ENCODE peak calls at places on chromosomes 11 and 22, in seven cellular contexts. One of them, this sample, is unnamed.

GRCh38 chr11:106988151-106988806 is 30.0 kb downstream of the GUCY1A2 start:
- DNase-seq in NT2/D1: no peak
- DNase-seq in CD8-positive, alpha-beta memory T cell: no peak
- DNase-seq in mesendoderm: no peak
- DNase-seq in psoas muscle: no peak
- DNase-seq in osteoblast: peak; percentile 59
- DNase-seq in GM23338: no peak
- DNase-seq in this sample: no peak

GRCh38 chr11:64638017-64638664 is 47.1 kb downstream of the SLC22A12 start:
- DNase-seq in NT2/D1: no peak
- DNase-seq in CD8-positive, alpha-beta memory T cell: no peak
- DNase-seq in mesendoderm: peak; percentile 56
- DNase-seq in psoas muscle: no peak
- DNase-seq in osteoblast: no peak
- DNase-seq in GM23338: peak; percentile 61
- DNase-seq in this sample: peak; percentile 93

GRCh38 chr11:131977854-131978253 is 607.4 kb downstream of the NTM start:
- DNase-seq in NT2/D1: no peak
- DNase-seq in CD8-positive, alpha-beta memory T cell: no peak
- DNase-seq in mesendoderm: peak; percentile 86
- DNase-seq in psoas muscle: no peak
- DNase-seq in osteoblast: peak; percentile 79
- DNase-seq in GM23338: peak; percentile 61
- DNase-seq in this sample: no peak

GRCh38 chr22:31096637-31097274 is 10.6 kb downstream of the SELENOM start:
- DNase-seq in NT2/D1: no peak
- DNase-seq in CD8-positive, alpha-beta memory T cell: no peak
- DNase-seq in mesendoderm: no peak
- DNase-seq in psoas muscle: no peak
- DNase-seq in osteoblast: peak; percentile 70
- DNase-seq in GM23338: peak; percentile 72
- DNase-seq in this sample: peak; percentile 84

GRCh38 chr22:28949788-28950187 is 66.4 kb downstream of the ZNRF3 start:
- DNase-seq in NT2/D1: no peak
- DNase-seq in CD8-positive, alpha-beta memory T cell: no peak
- DNase-seq in mesendoderm: no peak
- DNase-seq in psoas muscle: no peak
- DNase-seq in osteoblast: no peak
- DNase-seq in GM23338: no peak
- DNase-seq in this sample: no peak

GRCh38 chr11:48082771-48083170 is 102.4 kb downstream of the PTPRJ start:
- DNase-seq in NT2/D1: no peak
- DNase-seq in CD8-positive, alpha-beta memory T cell: no peak
- DNase-seq in mesendoderm: no peak
- DNase-seq in psoas muscle: no peak
- DNase-seq in osteoblast: no peak
- DNase-seq in GM23338: no peak
- DNase-seq in this sample: no peak

GRCh38 chr11:1760351-1761109 is 3.2 kb downstream of the CTSD start:
- DNase-seq in NT2/D1: no peak
- DNase-seq in CD8-positive, alpha-beta memory T cell: no peak
- DNase-seq in mesendoderm: no peak
- DNase-seq in psoas muscle: peak; percentile 97
- DNase-seq in osteoblast: peak; percentile 99
- DNase-seq in GM23338: no peak
- DNase-seq in this sample: peak; percentile 52

GRCh38 chr11:85385561-85385960 is 241.6 kb downstream of the DLG2 start:
- DNase-seq in NT2/D1: no peak
- DNase-seq in CD8-positive, alpha-beta memory T cell: no peak
- DNase-seq in mesendoderm: no peak
- DNase-seq in psoas muscle: no peak
- DNase-seq in osteoblast: no peak
- DNase-seq in GM23338: no peak
- DNase-seq in this sample: no peak

GRCh38 chr11:107996025-107996776 is 12.5 kb upstream of the CUL5 start:
- DNase-seq in NT2/D1: no peak
- DNase-seq in CD8-positive, alpha-beta memory T cell: no peak
- DNase-seq in mesendoderm: no peak
- DNase-seq in psoas muscle: no peak
- DNase-seq in osteoblast: no peak
- DNase-seq in GM23338: no peak
- DNase-seq in this sample: no peak

GRCh38 chr22:31233001-31233400 is 20.9 kb downstream of the LIMK2 start:
- DNase-seq in NT2/D1: no peak
- DNase-seq in CD8-positive, alpha-beta memory T cell: no peak
- DNase-seq in mesendoderm: no peak
- DNase-seq in psoas muscle: no peak
- DNase-seq in osteoblast: no peak
- DNase-seq in GM23338: no peak
- DNase-seq in this sample: no peak

GRCh38 chr22:48091060-48091650 is 1328.7 kb downstream of the TBC1D22A start:
- DNase-seq in NT2/D1: no peak
- DNase-seq in CD8-positive, alpha-beta memory T cell: no peak
- DNase-seq in mesendoderm: no peak
- DNase-seq in psoas muscle: no peak
- DNase-seq in osteoblast: no peak
- DNase-seq in GM23338: no peak
- DNase-seq in this sample: no peak

DNA sequence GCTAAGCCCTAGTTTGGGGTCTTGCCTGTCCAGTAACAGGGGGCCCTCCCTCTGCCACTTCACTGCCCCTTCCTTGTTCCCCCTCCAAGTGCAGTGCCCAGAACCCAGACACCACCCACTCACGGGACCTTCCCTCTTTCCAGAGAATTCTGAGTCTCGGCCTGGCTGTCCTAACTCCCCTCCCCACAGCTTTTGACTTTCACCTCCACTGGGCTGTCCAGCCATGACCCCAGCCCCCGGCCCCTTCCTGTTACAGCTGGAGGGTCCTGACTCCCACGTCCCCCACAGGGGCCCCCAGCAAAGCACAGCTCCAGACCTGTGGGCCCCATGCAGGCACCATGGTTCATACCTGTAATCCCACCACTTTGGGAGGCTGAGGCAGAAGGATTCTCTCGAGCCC is 71.5 kb downstream of the BRD1 start:
- DNase-seq in NT2/D1: no peak
- DNase-seq in CD8-positive, alpha-beta memory T cell: no peak
- DNase-seq in mesendoderm: no peak
- DNase-seq in psoas muscle: no peak
- DNase-seq in osteoblast: peak; percentile 57
- DNase-seq in GM23338: no peak
- DNase-seq in this sample: no peak
- H3K4me3 ChIP-seq in NT2/D1: no peak overlapping the region
- H3K4me3 ChIP-seq in CD8-positive, alpha-beta memory T cell: no peak overlapping the region
- H3K4me3 ChIP-seq in mesendoderm: no peak overlapping the region
- H3K4me3 ChIP-seq in psoas muscle: no peak overlapping the region
- H3K4me3 ChIP-seq in osteoblast: no peak overlapping the region
- H3K4me3 ChIP-seq in GM23338: no peak overlapping the region
- H3K4me3 ChIP-seq in this sample: no peak overlapping the region

GRCh38 chr11:62577046-62577708 is 3.5 kb upstream of the EEF1G start:
- DNase-seq in NT2/D1: no peak
- DNase-seq in CD8-positive, alpha-beta memory T cell: no peak
- DNase-seq in mesendoderm: no peak
- DNase-seq in psoas muscle: peak; percentile 53
- DNase-seq in osteoblast: peak; percentile 14
- DNase-seq in GM23338: no peak
- DNase-seq in this sample: no peak
- H3K36me3 ChIP-seq in NT2/D1: peaks cover 69% of the 10 kb centered on the region
- H3K36me3 ChIP-seq in CD8-positive, alpha-beta memory T cell: peaks cover 28% of the 10 kb centered on the region
- H3K36me3 ChIP-seq in mesendoderm: peaks cover 2% of the 10 kb centered on the region
- H3K36me3 ChIP-seq in psoas muscle: peaks cover 3% of the 10 kb centered on the region
- H3K36me3 ChIP-seq in osteoblast: peaks cover 33% of the 10 kb centered on the region
- H3K36me3 ChIP-seq in GM23338: peaks cover 5% of the 10 kb centered on the region
- H3K36me3 ChIP-seq in this sample: peaks cover 17% of the 10 kb centered on the region

GRCh38 chr22:21443735-21444421 is 23.3 kb upstream of the TMEM191C start:
- DNase-seq in NT2/D1: no peak
- DNase-seq in CD8-positive, alpha-beta memory T cell: no peak
- DNase-seq in mesendoderm: no peak
- DNase-seq in psoas muscle: no peak
- DNase-seq in osteoblast: no peak
- DNase-seq in GM23338: no peak
- DNase-seq in this sample: peak; percentile 64
- H3K27me3 ChIP-seq in NT2/D1: no peaks in the 10 kb centered on the region
- H3K27me3 ChIP-seq in CD8-positive, alpha-beta memory T cell: no peaks in the 10 kb centered on the region
- H3K27me3 ChIP-seq in mesendoderm: no peaks in the 10 kb centered on the region
- H3K27me3 ChIP-seq in psoas muscle: no peaks in the 10 kb centered on the region
- H3K27me3 ChIP-seq in osteoblast: no peaks in the 10 kb centered on the region
- H3K27me3 ChIP-seq in GM23338: no peaks in the 10 kb centered on the region
- H3K27me3 ChIP-seq in this sample: no peaks in the 10 kb centered on the region

DNA sequence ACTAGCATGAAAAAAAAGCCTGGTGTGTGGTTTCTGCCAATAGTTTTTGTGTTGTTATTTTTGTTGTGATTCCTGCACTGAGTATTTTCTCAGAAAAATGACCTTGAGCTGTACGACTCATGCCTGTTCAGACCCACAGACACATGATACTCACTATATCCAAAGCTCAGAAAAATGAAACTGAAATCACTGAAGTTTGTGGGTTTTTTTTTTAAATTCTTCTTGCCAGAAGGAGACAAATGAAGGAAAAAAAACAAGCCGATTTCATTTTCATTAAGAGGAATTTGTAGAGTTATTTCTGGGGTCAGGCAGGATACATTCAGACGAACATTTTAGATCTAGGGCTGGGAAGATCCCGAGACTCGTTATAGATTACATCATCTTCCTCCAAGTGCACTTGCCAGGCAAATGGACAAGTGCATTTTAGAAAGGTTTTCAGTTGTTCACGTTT is 60.4 kb downstream of the BMAL1 start:
- DNase-seq in NT2/D1: no peak
- DNase-seq in CD8-positive, alpha-beta memory T cell: no peak
- DNase-seq in mesendoderm: no peak
- DNase-seq in psoas muscle: no peak
- DNase-seq in osteoblast: peak; percentile 80
- DNase-seq in GM23338: no peak
- DNase-seq in this sample: no peak
- H3K4me3 ChIP-seq in NT2/D1: no peak overlapping the region
- H3K4me3 ChIP-seq in CD8-positive, alpha-beta memory T cell: no peak overlapping the region
- H3K4me3 ChIP-seq in mesendoderm: no peak overlapping the region
- H3K4me3 ChIP-seq in psoas muscle: peak overlapping the region; percentile 46
- H3K4me3 ChIP-seq in osteoblast: peak overlapping the region; percentile 61
- H3K4me3 ChIP-seq in GM23338: no peak overlapping the region
- H3K4me3 ChIP-seq in this sample: no peak overlapping the region

This sample was measured in H7.